ENCODE peak calls at places on chromosomes 13 and 19, in seven cellular contexts. X, R, C, N, U, J and K are unnamed samples.

GRCh38 chr19:23381114-23381513 is 14.2 kb downstream of the ZNF91 start:
- DNase-seq in C (no peak), J (no peak), N (no peak), U (no peak), R (no peak), X (no peak), K (no peak)

GRCh38 chr19:46890423-46891170 is 29.8 kb downstream of the ARHGAP35 start:
- DNase-seq in X (no peak), C (no peak), R (peak; percentile 92), U (no peak), N (no peak), J (no peak), K (peak; percentile 92)

GRCh38 chr13:101523732-101524131 is 71.3 kb downstream of the ITGBL1 start:
- DNase-seq in N (no peak), J (no peak), C (no peak), R (peak; percentile 84), U (no peak), X (no peak), K (peak; percentile 25)

GRCh38 chr13:36480726-36481485 is 48.6 kb downstream of the CCNA1 start:
- DNase-seq in U (no peak), R (no peak), J (no peak), C (no peak), X (no peak), N (no peak), K (no peak)

GRCh38 chr13:48562296-48563066 is 29.6 kb upstream of the RCBTB2 start:
- DNase-seq in U (no peak), R (no peak), X (no peak), C (no peak), J (no peak), N (no peak), K (no peak)

GRCh38 chr19:2540646-2541454 is 64.9 kb downstream of the GADD45B start:
- DNase-seq in N (peak; percentile 99), C (peak; percentile 96), R (peak; percentile 97), X (peak; percentile 93), U (peak; percentile 100), J (peak; percentile 99), K (peak; percentile 98)

GRCh38 chr13:27853871-27854270 is 61.6 kb downstream of the GSX1 start:
- DNase-seq in C (no peak), U (no peak), J (no peak), R (no peak), N (no peak), X (no peak), K (no peak)

GRCh38 chr19:49910179-49910578 is 13.5 kb upstream of the IL4I1 start:
- DNase-seq in C (no peak), N (no peak), R (no peak), U (no peak), X (no peak), J (no peak), K (no peak)

GRCh38 chr19:31269425-31270127 is 79.7 kb downstream of the TSHZ3 start:
- DNase-seq in R (peak; percentile 34), C (no peak), N (no peak), J (no peak), X (no peak), U (no peak), K (no peak)

GRCh38 chr19:29383696-29384095 is 142.1 kb upstream of the VSTM2B start:
- DNase-seq in X (no peak), J (no peak), N (no peak), C (no peak), R (no peak), U (no peak), K (no peak)

GRCh38 chr19:46806651-46807050 is 18.3 kb upstream of the SLC1A5 start:
- DNase-seq in R (no peak), U (no peak), J (no peak), C (no peak), X (no peak), N (no peak), K (no peak)

GRCh38 chr13:93805736-93806135 is 579.1 kb downstream of the GPC6 start:
- DNase-seq in R (no peak), C (no peak), N (no peak), J (no peak), X (peak; percentile 12), U (no peak), K (no peak)

GRCh38 chr19:41362143-41362847 is 1.7 kb downstream of the B9D2 start:
- DNase-seq in J (peak; percentile 61), X (no peak), N (no peak), C (no peak), R (no peak), U (no peak), K (peak; percentile 26)

GRCh38 chr19:7395360-7395781 is 46.6 kb downstream of the ARHGEF18 start:
- DNase-seq in R (no peak), N (no peak), U (no peak), C (no peak), J (no peak), X (no peak), K (peak; percentile 26)

GRCh38 chr19:55647732-55648656 is at the start of gene CCDC106:
- DNase-seq in N (peak; percentile 86), X (peak; percentile 71), J (no peak), U (peak; percentile 87), C (no peak), R (peak; percentile 68), K (peak; percentile 82)

GRCh38 chr19:50392759-50393158 is 8.6 kb downstream of the POLD1 start:
- DNase-seq in C (no peak), X (no peak), R (no peak), N (no peak), U (no peak), J (no peak), K (no peak)

GRCh38 chr13:100646030-100646673 is 28.4 kb downstream of the TMTC4 start:
- DNase-seq in C (no peak), R (peak; percentile 31), U (peak; percentile 66), N (no peak), J (peak; percentile 9), X (no peak), K (peak; percentile 32)

GRCh38 chr13:44573790-44574465 is 2.2 kb downstream of the TSC22D1 start:
- DNase-seq in C (no peak), N (peak; percentile 55), U (peak; percentile 78), X (no peak), R (peak; percentile 67), J (peak; percentile 24), K (peak; percentile 50)

GRCh38 chr19:2722541-2723344 is 1.6 kb upstream of the DIRAS1 start:
- DNase-seq in C (no peak), U (no peak), R (peak; percentile 74), J (peak; percentile 50), N (no peak), X (no peak), K (peak; percentile 77)

GRCh38 chr19:3065675-3066357 is 3.5 kb upstream of the TLE5 start:
- DNase-seq in C (no peak), J (no peak), N (no peak), R (no peak), U (no peak), X (no peak), K (no peak)

GRCh38 chr13:108077284-108077683 is 138.1 kb downstream of the LIG4 start:
- DNase-seq in U (no peak), X (no peak), J (no peak), R (no peak), N (no peak), C (no peak), K (no peak)

DNA sequence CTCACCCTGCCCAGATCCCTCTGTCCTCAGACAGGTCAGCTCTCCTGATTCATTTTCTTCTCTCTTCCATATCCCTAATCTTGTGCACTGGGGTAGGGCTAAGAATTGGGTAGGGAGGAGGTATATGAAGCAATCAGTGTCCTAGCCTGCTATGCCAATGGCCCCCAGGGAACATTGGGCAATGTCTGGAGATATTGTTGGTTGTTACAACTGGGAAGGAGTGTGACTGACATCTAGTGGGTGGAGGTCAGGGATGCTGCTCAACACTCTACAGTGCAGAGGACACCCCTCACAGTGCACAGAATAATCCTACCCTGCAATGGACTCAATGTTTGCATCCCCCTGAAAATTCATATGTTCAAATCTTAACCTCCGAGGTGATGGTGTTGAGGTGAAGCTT is 57.5 kb downstream of the CPAMD8 start:
- DNase-seq in R (no peak), N (no peak), C (no peak), X (no peak), U (peak; percentile 26), J (peak; percentile 76), K (no peak)
- H4K8ac ChIP-seq in R (no peak overlapping the region), N (no peak overlapping the region), C (no peak overlapping the region), X (no peak overlapping the region), U (no peak overlapping the region), J (no peak overlapping the region), K (no peak overlapping the region)

GRCh38 chr13:31369213-31369612 is 169.4 kb downstream of the B3GLCT start:
- DNase-seq in N (no peak), X (no peak), C (no peak), R (no peak), J (no peak), U (no peak), K (no peak)
- H4K8ac ChIP-seq in N (no peak overlapping the region), X (no peak overlapping the region), C (no peak overlapping the region), R (no peak overlapping the region), J (no peak overlapping the region), U (no peak overlapping the region), K (no peak overlapping the region)

DNA sequence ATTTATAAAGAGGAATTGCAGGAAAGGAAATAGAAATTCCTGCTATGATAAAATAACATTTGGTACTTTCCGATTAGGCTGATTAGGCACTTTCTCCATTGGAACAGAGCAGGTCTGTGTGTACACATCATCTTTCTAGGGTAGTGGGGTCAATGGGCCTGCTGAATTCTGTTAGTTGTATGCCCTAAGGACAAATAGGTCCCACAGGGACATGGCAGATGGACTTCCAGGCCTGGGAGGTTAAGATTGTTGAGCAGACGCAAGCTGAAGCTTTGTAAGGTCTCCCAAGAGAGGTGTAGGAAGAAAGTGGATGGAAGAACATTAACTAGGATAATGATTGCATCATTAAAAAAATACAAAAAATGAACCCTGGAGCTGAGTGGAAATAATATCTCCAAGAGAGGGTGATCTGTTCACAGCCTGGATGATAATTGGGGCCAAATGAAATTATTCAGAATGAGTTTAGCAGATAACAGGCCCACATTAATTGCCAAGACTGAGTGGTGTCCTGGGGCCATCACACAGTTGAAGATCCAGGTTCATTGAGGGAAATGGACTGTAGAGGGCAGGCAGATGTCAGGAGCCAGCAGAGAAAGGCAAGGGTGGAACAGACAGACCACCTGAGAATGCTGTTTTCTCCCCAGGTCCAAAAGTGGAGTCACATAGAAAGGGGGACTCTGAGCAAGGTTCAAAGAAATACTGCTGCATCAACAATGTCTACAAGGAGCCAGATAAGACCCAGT is 215.1 kb downstream of the DNAJC15 start:
- DNase-seq in N (no peak), C (no peak), J (no peak), R (no peak), X (no peak), U (peak; percentile 13), K (no peak)
- H4K8ac ChIP-seq in N (no peak overlapping the region), C (no peak overlapping the region), J (no peak overlapping the region), R (no peak overlapping the region), X (no peak overlapping the region), U (no peak overlapping the region), K (no peak overlapping the region)

GRCh38 chr13:51202477-51203046 is 19.6 kb upstream of the FAM124A start:
- DNase-seq in N (no peak), R (no peak), X (no peak), J (no peak), C (no peak), U (no peak), K (no peak)
- H4K8ac ChIP-seq in N (no peak overlapping the region), R (no peak overlapping the region), X (no peak overlapping the region), J (no peak overlapping the region), C (no peak overlapping the region), U (no peak overlapping the region), K (no peak overlapping the region)

DNA sequence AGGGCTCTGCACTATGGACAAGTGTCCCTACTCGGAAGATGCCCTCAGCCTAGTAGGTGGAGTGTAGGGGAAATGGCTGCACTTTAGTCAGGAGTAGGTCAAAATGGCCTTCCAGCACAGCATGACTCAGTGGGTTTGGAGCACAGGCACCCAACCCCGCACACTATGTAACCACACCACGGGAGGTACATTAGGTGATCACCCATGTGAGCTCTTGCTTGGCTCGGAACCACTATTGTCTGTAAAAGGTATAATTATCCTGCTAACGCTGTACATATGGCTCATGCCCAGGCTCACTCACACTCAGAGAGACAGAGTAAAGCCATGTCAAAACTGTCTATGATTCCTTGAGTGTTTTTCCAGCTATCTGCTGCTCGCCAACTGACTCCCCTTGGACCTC is 156.9 kb upstream of the DACH1 start:
- DNase-seq in X (no peak), U (no peak), R (no peak), J (no peak), N (no peak), C (no peak), K (no peak)
- H4K8ac ChIP-seq in X (no peak overlapping the region), U (no peak overlapping the region), R (no peak overlapping the region), J (no peak overlapping the region), N (no peak overlapping the region), C (peak overlapping the region; percentile 35), K (no peak overlapping the region)